ENCODE peak calls at places on chromosomes 7 and 10, in six cellular contexts. V is endothelial cell of umbilical vein, J is A549, C is K562, E is GM12878, L is HepG2. F is an unnamed sample.

GRCh38 chr10:77771851-77772250 is 134.2 kb upstream of the KCNMA1 start:
- DNase-seq in C (no peak), E (no peak), L (no peak), J (no peak), V (no peak), F (no peak)

GRCh38 chr10:60856405-60856804 is 78.1 kb downstream of the CDK1 start:
- DNase-seq in J (no peak), L (no peak), C (no peak), V (no peak), E (no peak), F (no peak)

GRCh38 chr7:26440253-26440992 is 148.8 kb downstream of the SNX10 start:
- DNase-seq in V (no peak), E (no peak), C (no peak), J (no peak), L (no peak), F (no peak)

GRCh38 chr7:155558351-155558750 is 12.0 kb upstream of the CNPY1 start:
- DNase-seq in C (no peak), V (no peak), E (no peak), L (no peak), J (no peak), F (no peak)

GRCh38 chr7:50665403-50666123 is 100.4 kb upstream of the DDC start:
- DNase-seq in V (no peak), J (no peak), E (no peak), L (no peak), C (no peak), F (peak)

GRCh38 chr10:62594093-62594520 is 210.4 kb upstream of the ADO start:
- DNase-seq in C (peak), E (peak), L (peak), J (peak), V (peak), F (peak)

GRCh38 chr7:130844811-130845580 is 111.0 kb upstream of the KLF14 start:
- DNase-seq in C (no peak), L (no peak), V (no peak), E (no peak), J (peak), F (no peak)

GRCh38 chr10:69232252-69232651 is 12.1 kb downstream of the HKDC1 start:
- DNase-seq in J (peak), C (no peak), L (no peak), E (no peak), V (no peak), F (no peak)

GRCh38 chr10:92816106-92816505 is 32.2 kb upstream of the EXOC6 start:
- DNase-seq in V (peak), L (no peak), J (no peak), E (no peak), C (no peak), F (no peak)

GRCh38 chr10:133608855-133609254 is 17.7 kb downstream of the FRG2B start:
- DNase-seq in L (no peak), E (no peak), C (no peak), J (peak), V (peak), F (peak)

DNA sequence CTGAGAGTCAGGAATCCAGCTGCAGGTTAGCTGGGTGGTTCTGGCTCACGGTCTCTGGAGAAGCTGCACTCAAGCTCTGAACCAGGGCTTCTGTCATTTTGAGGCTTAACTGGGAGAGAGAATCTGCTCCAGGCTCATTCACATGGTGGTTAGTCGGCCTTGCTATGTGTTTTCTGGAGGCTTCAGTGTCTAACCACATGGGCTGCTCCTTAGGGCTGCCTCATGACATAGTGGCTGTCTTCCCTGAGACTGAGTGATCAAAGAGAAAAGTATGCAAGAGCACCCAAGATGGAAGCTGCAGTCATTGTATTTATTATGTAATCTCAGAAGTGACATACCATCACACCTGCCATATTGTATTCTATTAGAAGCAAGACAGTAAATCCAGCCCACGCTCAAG is 4.9 kb downstream of the LANCL2 start:
- DNase-seq in E (no peak), V (no peak), L (no peak), J (no peak), C (no peak), F (no peak)
- TF ChIP-seq MYC in E (no peak), V (no peak), L (no peak), J (no peak), C (no peak), F (no peak)

GRCh38 chr7:157471259-157472125 is 134.7 kb downstream of the DNAJB6 start:
- DNase-seq in C (no peak), E (no peak), J (no peak), V (no peak), L (no peak), F (no peak)
- TF ChIP-seq MYC in C (no peak), E (no peak), J (no peak), V (no peak), L (no peak), F (no peak)

DNA sequence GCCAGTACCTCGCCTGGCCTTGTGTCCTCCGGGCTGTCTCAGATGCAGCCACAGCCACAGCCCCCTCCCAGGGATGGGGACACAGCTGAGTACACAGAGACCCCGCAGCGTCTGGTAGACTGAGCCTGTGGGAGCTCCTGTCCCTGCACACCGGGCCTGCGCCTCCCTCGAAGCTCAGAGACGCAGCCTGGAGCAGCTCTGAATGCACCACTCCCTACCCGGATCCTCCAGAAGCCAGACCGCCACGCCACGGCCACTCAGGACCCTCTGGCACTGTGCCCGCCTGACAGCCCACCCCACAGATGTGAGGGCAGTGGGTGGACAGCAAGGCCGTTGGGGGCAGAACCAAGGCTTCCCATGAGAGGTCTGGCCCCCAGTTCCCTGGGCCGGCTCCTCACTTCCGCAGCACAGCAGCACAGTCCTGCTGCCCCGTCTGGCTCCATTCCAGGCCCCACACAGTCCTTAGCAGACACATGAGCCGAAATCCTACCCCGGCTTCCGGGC is 40.8 kb downstream of the PAPOLB start:
- DNase-seq in V (no peak), L (no peak), E (no peak), C (no peak), J (no peak), F (no peak)
- TF ChIP-seq MYC in V (no peak), L (no peak), E (no peak), C (no peak), J (no peak), F (no peak)

DNA sequence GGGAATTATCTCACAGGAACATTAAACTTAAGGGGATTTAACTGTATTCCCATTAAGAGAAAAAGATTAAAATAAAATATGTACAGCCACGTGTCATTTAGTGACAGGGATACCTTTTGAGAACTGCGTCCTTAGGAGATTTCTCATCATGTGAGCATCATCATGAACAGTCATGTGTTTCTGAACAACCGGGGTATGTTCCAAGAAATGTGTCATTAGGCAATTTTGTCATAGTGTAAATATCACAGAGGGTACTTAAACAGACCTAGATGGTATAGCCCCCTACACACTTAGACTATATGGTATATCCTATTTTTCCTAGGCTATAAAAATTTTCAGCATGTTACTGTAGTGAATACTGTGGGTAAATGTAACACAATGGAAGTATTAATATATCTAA is 840.3 kb downstream of the CNTNAP2 start:
- DNase-seq in L (no peak), J (no peak), V (no peak), C (no peak), E (no peak), F (no peak)
- TF ChIP-seq MYC in L (no peak), J (no peak), V (no peak), C (no peak), E (no peak), F (no peak)

GRCh38 chr7:135536160-135536559 is 21.6 kb upstream of the NUP205 start:
- DNase-seq in J (peak), V (no peak), C (no peak), L (peak), E (no peak), F (peak)
- TF ChIP-seq MYC in J (no peak), V (no peak), C (no peak), L (no peak), E (no peak), F (no peak)

GRCh38 chr7:47557986-47558670 is 23.8 kb downstream of the TNS3 start:
- DNase-seq in E (no peak), V (no peak), C (no peak), J (no peak), L (no peak), F (no peak)
- TF ChIP-seq MYC in E (no peak), V (no peak), C (no peak), J (no peak), L (no peak), F (no peak)

GRCh38 chr7:1045038-1045726 is 836 bp downstream of the GPR146 start:
- DNase-seq in L (peak), V (no peak), J (no peak), E (no peak), C (no peak), F (no peak)
- TF ChIP-seq MYC in L (no peak), V (no peak), J (no peak), E (no peak), C (no peak), F (no peak)

DNA sequence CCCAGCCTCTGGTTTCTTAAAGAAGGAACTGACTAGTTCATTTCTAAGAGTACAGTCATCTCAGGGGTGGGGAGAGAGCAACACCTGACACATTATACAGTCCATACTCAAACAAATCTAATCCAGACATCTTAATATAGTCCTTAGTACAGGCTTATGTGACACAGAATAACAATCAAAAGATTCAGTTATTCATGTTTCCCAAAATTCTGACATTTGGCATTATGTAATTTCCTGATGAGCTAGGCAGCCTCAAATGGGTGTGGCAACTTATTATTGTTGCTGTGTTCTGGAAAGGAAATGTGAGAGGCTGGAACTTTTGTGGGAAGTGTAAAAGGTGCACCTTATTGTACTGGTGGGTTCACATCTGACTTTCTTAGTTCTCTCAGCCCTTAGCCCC is 116.4 kb downstream of the WDFY4 start:
- DNase-seq in V (peak), E (no peak), C (no peak), L (no peak), J (no peak), F (no peak)
- TF ChIP-seq MYC in V (no peak), E (no peak), C (no peak), L (no peak), J (no peak), F (no peak)

F was measured in NB4.